ENCODE peak calls at places on chromosomes 3 and 15, in four cellular contexts. J, X, E and R are unnamed samples.

GRCh38 chr3:71103430-71103881 is 480.1 kb downstream of the FOXP1 start:
- DNase-seq in J (peak), X (no peak), E (no peak), R (peak)

GRCh38 chr15:60469893-60470641 is 8.9 kb downstream of the ICE2 start:
- DNase-seq in J (peak), X (no peak), E (peak), R (no peak)

GRCh38 chr3:39268554-39268910 is 11.3 kb downstream of the CX3CR1 start:
- DNase-seq in J (no peak), X (no peak), E (no peak), R (no peak)

GRCh38 chr3:101890716-101891115 is 41.4 kb downstream of the NFKBIZ start:
- DNase-seq in J (peak), X (no peak), E (no peak), R (no peak)

GRCh38 chr3:46965151-46965550 is 11.4 kb downstream of the CCDC12 start:
- DNase-seq in J (no peak), X (no peak), E (no peak), R (no peak)

GRCh38 chr3:141070727-141071357 is 19.7 kb downstream of the SPSB4 start:
- DNase-seq in J (no peak), X (no peak), E (no peak), R (no peak)

GRCh38 chr3:78724886-78725285 is 1042.9 kb downstream of the ROBO1 start:
- DNase-seq in J (no peak), X (no peak), E (no peak), R (no peak)

GRCh38 chr3:194985031-194985578 is 285.9 kb downstream of the XXYLT1 start:
- DNase-seq in J (peak), X (peak), E (no peak), R (peak)

GRCh38 chr3:34015204-34016142 is 217.0 kb downstream of the PDCD6IP start:
- DNase-seq in J (peak), X (no peak), E (peak), R (no peak)

GRCh38 chr3:101976473-101976872 is 127.2 kb downstream of the NFKBIZ start:
- DNase-seq in J (peak), X (no peak), E (no peak), R (no peak)

GRCh38 chr3:171542976-171543375 is 82.8 kb upstream of the TNIK start:
- DNase-seq in J (no peak), X (no peak), E (no peak), R (no peak)

GRCh38 chr3:128327606-128328031 is 139.1 kb downstream of the DNAJB8 start:
- DNase-seq in J (no peak), X (no peak), E (no peak), R (no peak)

GRCh38 chr3:29240248-29240647 is 40.6 kb upstream of the RBMS3 start:
- DNase-seq in J (peak), X (no peak), E (peak), R (no peak)

GRCh38 chr15:68725736-68726135 is 95.0 kb downstream of the ANP32A start:
- DNase-seq in J (peak), X (peak), E (no peak), R (peak)

GRCh38 chr3:140834266-140835037 is 107.2 kb upstream of the SLC25A36 start:
- DNase-seq in J (no peak), X (no peak), E (peak), R (no peak)

GRCh38 chr3:157785071-157785826 is 282.0 kb upstream of the VEPH1 start:
- DNase-seq in J (peak), X (peak), E (peak), R (no peak)

GRCh38 chr3:149713730-149714654 is 38.3 kb downstream of the COMMD2 start:
- DNase-seq in J (no peak), X (no peak), E (no peak), R (peak)

GRCh38 chr3:98901032-98901464 is 447 bp downstream of the DCBLD2 start:
- DNase-seq in J (peak), X (peak), E (peak), R (peak)

GRCh38 chr3:82939491-82940097 is 1178.1 kb upstream of the GBE1 start:
- DNase-seq in J (no peak), X (no peak), E (no peak), R (no peak)

GRCh38 chr3:73512095-73512494 is 112.6 kb downstream of the PDZRN3 start:
- DNase-seq in J (peak), X (no peak), E (no peak), R (no peak)

GRCh38 chr3:49803464-49804140 is 541 bp downstream of the INKA1 start:
- DNase-seq in J (peak), X (peak), E (no peak), R (peak)

GRCh38 chr15:51796777-51797474 is 32.5 kb upstream of the TMOD3 start:
- DNase-seq in J (no peak), X (peak), E (peak), R (no peak)

GRCh38 chr15:50100484-50100883 is 18.5 kb downstream of the ATP8B4 start:
- DNase-seq in J (no peak), X (no peak), E (no peak), R (no peak)

GRCh38 chr3:42256135-42256819 is 9.7 kb downstream of the CCK start:
- DNase-seq in J (peak), X (no peak), E (peak), R (no peak)

GRCh38 chr3:9316881-9317341 is 45.9 kb upstream of the THUMPD3 start:
- DNase-seq in J (peak), X (peak), E (no peak), R (peak)

GRCh38 chr3:1179116-1179515 is 86.3 kb downstream of the CNTN6 start:
- DNase-seq in J (peak), X (no peak), E (no peak), R (no peak)

GRCh38 chr15:50431204-50431603 is 7.0 kb downstream of the USP8 start:
- DNase-seq in J (no peak), X (no peak), E (no peak), R (no peak)

GRCh38 chr3:136070953-136071949 is 105.7 kb downstream of the PPP2R3A start:
- DNase-seq in J (peak), X (peak), E (no peak), R (no peak)

GRCh38 chr15:25674948-25675347 is 188.2 kb downstream of the ATP10A start:
- DNase-seq in J (no peak), X (no peak), E (no peak), R (peak)

GRCh38 chr15:25675396-25675795 is 187.7 kb downstream of the ATP10A start:
- DNase-seq in J (no peak), X (no peak), E (no peak), R (no peak)

GRCh38 chr15:25673972-25674371 is 189.2 kb downstream of the ATP10A start:
- DNase-seq in J (no peak), X (no peak), E (no peak), R (no peak)

GRCh38 chr15:25671132-25671531 is 192.0 kb downstream of the ATP10A start:
- DNase-seq in J (no peak), X (peak), E (no peak), R (no peak)

DNA sequence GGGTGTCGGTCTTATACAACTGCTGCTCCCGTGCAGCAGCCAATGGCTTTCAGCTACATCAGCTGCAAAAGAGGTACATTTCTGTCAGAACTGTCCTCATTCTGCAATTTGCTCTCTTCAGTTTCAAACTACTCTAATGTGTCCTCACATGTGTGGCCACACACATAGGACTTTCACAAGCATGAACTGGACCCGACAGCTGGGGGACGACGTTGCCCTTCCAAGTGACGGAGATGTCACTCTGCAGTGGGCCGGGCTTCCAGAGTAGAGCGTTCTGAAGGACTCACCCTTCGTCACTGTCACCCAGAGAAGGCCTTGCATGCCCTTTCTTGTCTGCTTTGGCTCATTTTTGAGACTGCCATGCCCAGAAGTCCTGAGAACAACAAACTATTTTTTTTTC is 189.8 kb downstream of the ATP10A start:
- DNase-seq in J (no peak), X (no peak), E (no peak), R (no peak)
- H3K27ac ChIP-seq in J (no peak), X (no peak), E (no peak), R (no peak)

GRCh38 chr3:58011580-58011979 is 3.4 kb downstream of the FLNB start:
- DNase-seq in J (no peak), X (no peak), E (no peak), R (no peak)
- H3K27ac ChIP-seq in J (no peak), X (peak), E (peak), R (peak)

GRCh38 chr3:45017826-45018225 is 8.3 kb upstream of the CLEC3B start:
- DNase-seq in J (no peak), X (no peak), E (no peak), R (no peak)
- H3K27ac ChIP-seq in J (no peak), X (no peak), E (no peak), R (no peak)

DNA sequence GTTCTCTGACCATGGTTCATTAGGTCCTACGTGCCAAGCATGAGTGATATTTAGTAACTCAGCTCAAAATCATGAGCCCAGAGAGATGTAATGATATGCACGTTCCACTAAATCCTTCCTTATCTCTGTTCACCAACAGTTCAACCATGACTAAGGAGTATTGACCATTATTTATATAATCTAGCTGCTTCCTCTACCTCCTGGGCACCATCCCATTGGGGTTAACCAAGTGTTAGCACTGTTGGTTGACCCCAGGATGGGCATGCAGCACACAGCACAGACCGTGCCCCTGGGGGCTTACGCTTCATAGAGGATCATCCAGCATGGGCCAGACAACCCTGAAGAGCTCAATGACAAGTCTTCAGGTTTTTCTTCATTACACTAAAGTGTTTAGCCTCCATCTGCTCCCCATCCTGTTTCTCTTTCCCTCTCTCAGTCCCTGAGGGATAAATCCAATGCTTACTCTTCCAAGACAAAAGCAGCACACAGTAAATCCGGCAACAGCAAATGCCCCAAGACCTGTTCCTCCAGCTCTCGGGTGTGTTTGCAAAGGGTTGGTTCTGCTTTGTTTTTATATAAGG is 10.4 kb downstream of the FAM174B start:
- DNase-seq in J (no peak), X (no peak), E (no peak), R (no peak)
- H3K27ac ChIP-seq in J (no peak), X (peak), E (no peak), R (no peak)

GRCh38 chr3:196193037-196193737 is 18.0 kb downstream of the ZDHHC19 start:
- DNase-seq in J (no peak), X (no peak), E (no peak), R (no peak)
- H3K27ac ChIP-seq in J (peak), X (no peak), E (no peak), R (peak)

GRCh38 chr3:100209948-100210776 is 50.6 kb upstream of the TBC1D23 start:
- DNase-seq in J (no peak), X (no peak), E (no peak), R (no peak)
- H3K27ac ChIP-seq in J (no peak), X (peak), E (no peak), R (peak)

DNA sequence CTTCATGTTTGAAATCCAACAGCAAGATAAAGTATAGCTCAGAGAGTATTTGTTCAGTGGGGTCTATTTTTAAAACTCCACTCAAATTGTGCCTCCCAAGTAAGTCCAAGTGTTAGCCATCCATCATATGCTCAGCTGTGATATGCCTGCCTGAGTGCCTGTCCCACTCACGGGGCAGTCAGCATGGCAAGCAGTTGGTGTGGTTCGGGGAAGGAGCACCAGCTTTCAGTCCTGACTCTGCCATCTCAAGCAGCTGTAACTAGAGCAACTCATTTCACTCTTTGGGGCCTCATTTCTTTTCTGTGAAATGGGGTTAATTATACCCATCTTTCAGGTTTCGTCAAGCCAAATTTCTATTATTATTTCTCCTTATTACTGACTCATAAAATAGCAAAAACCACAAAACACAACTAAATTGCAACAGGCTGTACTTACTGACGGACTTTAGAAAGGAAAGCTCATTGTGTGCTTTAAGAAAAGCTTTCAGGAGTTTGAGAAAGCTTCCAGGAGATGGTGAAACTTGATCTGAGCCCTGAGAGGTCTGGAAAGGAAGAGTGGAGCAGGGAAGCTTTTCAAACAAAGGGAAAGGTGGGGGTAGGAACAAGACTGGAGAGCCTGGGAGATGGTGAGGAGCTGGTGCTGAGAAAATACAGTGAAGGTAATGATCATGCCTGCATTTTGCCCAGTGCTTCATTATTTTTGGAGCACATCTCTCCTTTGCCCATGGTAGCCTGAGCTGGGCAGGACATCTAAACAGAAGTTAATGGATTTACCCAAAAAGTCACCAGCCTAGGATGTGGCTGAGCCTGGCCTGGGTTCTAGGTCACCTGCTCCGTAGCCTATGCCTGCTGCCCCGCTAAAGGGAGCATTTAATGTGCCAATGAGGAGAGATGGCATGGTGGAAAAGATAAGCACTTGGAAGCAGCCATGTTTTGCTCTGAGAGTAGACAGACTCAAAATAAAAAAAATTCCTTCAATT is 42.1 kb upstream of the RHO start:
- DNase-seq in J (peak), X (no peak), E (no peak), R (no peak)
- H3K27ac ChIP-seq in J (peak), X (peak), E (no peak), R (peak)

GRCh38 chr15:87649175-87649574 is 607.4 kb downstream of the NTRK3 start:
- DNase-seq in J (no peak), X (no peak), E (no peak), R (no peak)
- H3K27ac ChIP-seq in J (no peak), X (no peak), E (peak), R (no peak)

GRCh38 chr15:85870216-85871014 is 75.7 kb upstream of the KLHL25 start:
- DNase-seq in J (no peak), X (no peak), E (no peak), R (no peak)
- H3K27ac ChIP-seq in J (no peak), X (no peak), E (no peak), R (no peak)